ENCODE peak calls at places on chromosomes 16 and 17, in four cellular contexts. G is A549, C is PC-3, D is cardiac fibroblast. T is an unnamed sample.

GRCh38 chr16:52624891-52625290 is 77.9 kb upstream of the TOX3 start:
- DNase-seq in G (no peak), C (no peak), D (no peak), T (no peak)

GRCh38 chr17:72102366-72102765 is 18.5 kb upstream of the SOX9 start:
- DNase-seq in G (no peak), C (no peak), D (no peak), T (no peak)

GRCh38 chr17:57823469-57824401 is 26.1 kb downstream of the MRPS23 start:
- DNase-seq in G (peak), C (no peak), D (peak), T (peak)

GRCh38 chr17:41377546-41377945 is 4.6 kb downstream of the KRT34 start:
- DNase-seq in G (no peak), C (peak), D (no peak), T (peak)

GRCh38 chr16:9254863-9255262 is 163.4 kb downstream of the HAPSTR1 start:
- DNase-seq in G (no peak), C (no peak), D (no peak), T (no peak)

GRCh38 chr17:7027335-7027734 is 4.5 kb downstream of the BCL6B start:
- DNase-seq in G (no peak), C (no peak), D (no peak), T (no peak)

GRCh38 chr17:6279659-6280058 is 155.3 kb downstream of the AIPL1 start:
- DNase-seq in G (peak), C (peak), D (no peak), T (no peak)

GRCh38 chr17:44900894-44901293 is 1.6 kb upstream of the EFTUD2 start:
- DNase-seq in G (peak), C (peak), D (peak), T (peak)

GRCh38 chr16:1787056-1787321 is 4.2 kb downstream of the NUBP2 start:
- DNase-seq in G (no peak), C (no peak), D (no peak), T (no peak)

GRCh38 chr16:1573301-1573700 is 38.6 kb downstream of the IFT140 start:
- DNase-seq in G (no peak), C (no peak), D (no peak), T (no peak)

GRCh38 chr17:75927286-75927922 is 13.4 kb downstream of the FBF1 start:
- DNase-seq in G (peak), C (no peak), D (no peak), T (peak)

GRCh38 chr16:74896389-74897370 is 88.2 kb downstream of the WDR59 start:
- DNase-seq in G (peak), C (peak), D (peak), T (peak)

GRCh38 chr17:79624658-79625478 is 14.0 kb upstream of the RBFOX3 start:
- DNase-seq in G (no peak), C (no peak), D (no peak), T (no peak)

DNA sequence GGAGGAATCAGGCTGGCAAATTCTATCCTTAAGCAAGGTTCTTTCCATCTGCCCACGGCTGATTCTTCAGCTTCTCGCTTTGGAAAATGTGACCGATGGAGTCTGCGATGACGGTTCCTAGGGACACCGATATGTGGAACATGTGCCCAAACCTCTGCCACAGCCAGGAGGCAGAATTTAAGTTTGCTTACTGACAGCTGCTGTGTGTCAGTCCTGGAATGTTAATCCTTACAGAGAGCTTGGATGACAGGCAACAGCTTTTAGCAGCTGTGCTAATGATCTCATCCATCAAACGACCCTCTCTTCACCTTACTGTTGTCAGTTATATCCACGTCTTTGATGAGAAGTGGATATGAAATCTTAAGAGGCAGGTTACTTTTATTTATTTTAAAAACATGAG is 11.4 kb upstream of the MYH13 start:
- DNase-seq in G (no peak), C (no peak), D (peak), T (peak)
- TF ChIP-seq CTCF in G (no peak), C (no peak), D (no peak), T (peak)

GRCh38 chr17:39607851-39608130 is at the start of gene NEUROD2:
- DNase-seq in G (no peak), C (no peak), D (no peak), T (no peak)
- H3K4me3 ChIP-seq in G (peak), C (peak), D (no peak), T (no peak)

GRCh38 chr17:60901222-60901621 is 223.6 kb downstream of the BCAS3 start:
- DNase-seq in G (no peak), C (peak), D (peak), T (no peak)
- TF ChIP-seq CTCF in G (no peak), C (peak), D (peak), T (peak)

GRCh38 chr17:63041251-63041650 is 75.2 kb downstream of the TANC2 start:
- DNase-seq in G (no peak), C (no peak), D (peak), T (no peak)
- H3K4me3 ChIP-seq in G (no peak), C (no peak), D (no peak), T (no peak)

GRCh38 chr17:688100-688989 is 26.3 kb downstream of the VPS53 start:
- DNase-seq in G (peak), C (no peak), D (peak), T (peak)
- TF ChIP-seq CTCF in G (peak), C (no peak), D (peak), T (peak)

GRCh38 chr16:73066321-73066926 is 18.5 kb upstream of the ZFHX3 start:
- DNase-seq in G (no peak), C (no peak), D (no peak), T (no peak)
- H3K4me3 ChIP-seq in G (no peak), C (no peak), D (no peak), T (no peak)

DNA sequence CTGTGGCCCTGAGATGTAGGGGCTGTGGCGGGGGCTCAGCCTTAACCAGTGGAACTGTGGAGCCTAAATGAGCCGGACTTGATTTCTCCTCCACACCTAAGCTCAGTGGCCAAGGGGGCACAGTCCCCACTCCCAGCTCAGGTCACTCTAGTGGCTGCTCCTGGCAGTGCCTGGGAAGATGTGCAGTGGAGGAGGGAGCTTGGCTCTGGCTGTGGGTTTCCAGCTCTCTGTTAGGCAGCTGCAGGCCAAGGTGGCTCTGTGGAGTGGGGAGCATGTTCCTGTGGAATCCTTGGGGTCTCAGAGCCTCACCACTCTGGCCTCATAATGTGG is 76.3 kb downstream of the AMFR start:
- DNase-seq in G (no peak), C (no peak), D (no peak), T (no peak)
- TF ChIP-seq CTCF in G (no peak), C (no peak), D (no peak), T (no peak)

GRCh38 chr16:23069844-23070243 is 79.4 kb downstream of the USP31 start:
- DNase-seq in G (no peak), C (no peak), D (no peak), T (no peak)

GRCh38 chr16:23072084-23072599 is 77.1 kb downstream of the USP31 start:
- DNase-seq in G (peak), C (peak), D (peak), T (peak)

GRCh38 chr16:23072769-23073549 is 76.3 kb downstream of the USP31 start:
- DNase-seq in G (peak), C (peak), D (no peak), T (peak)

GRCh38 chr16:23074423-23074822 is 74.8 kb downstream of the USP31 start:
- DNase-seq in G (no peak), C (no peak), D (peak), T (no peak)

DNA sequence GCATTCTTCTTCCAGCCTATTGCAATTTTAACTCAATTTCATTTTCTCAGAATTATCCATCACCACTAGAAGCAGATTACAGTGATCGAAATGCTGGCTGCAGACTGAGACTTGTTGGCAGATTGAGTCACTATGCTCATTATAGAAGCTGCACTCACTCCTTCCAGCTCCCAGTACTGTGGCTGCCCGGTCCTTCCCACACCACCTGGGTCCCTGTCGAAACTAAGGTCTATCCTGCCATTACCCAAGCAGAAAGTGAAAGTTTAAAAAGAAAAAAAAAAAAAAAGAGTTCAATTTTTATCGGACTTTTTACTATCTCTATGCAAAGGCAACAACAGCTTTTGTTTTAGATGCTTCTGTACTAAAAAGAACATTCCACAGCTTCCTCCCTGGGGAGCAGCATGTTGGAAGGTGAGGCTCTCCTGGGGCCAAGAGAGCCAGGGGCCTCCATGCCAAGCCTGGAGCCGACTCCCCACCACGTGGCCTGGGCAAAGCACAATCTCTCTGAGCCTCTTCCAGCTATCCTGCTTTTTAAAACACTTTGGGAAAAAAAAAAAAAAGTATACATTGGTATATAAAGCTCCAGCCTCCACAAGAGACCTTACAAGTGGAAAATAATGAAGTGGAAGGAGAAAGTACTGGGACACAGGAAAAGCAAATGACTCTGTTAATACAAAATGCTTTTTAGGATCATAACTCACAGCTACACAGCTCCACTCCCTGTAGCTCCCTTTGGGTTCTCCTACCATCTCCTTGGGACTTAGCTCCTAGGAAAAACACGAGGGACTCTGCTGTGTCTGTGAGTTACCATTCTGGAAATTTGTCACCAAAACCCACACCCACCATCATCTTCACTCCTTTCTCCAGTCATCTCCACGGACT is 77.8 kb downstream of the USP31 start:
- DNase-seq in G (no peak), C (no peak), D (peak), T (peak)
- H3K4me3 ChIP-seq in G (no peak), C (no peak), D (no peak), T (no peak)

GRCh38 chr17:68293490-68294195 is 2.3 kb downstream of the ARSG start:
- DNase-seq in G (no peak), C (no peak), D (no peak), T (no peak)

GRCh38 chr17:68290268-68290954 is 516 bp downstream of the SLC16A6 start:
- DNase-seq in G (no peak), C (peak), D (no peak), T (no peak)

GRCh38 chr17:68290955-68291835 is at the start of the genes ARSG and SLC16A6:
- DNase-seq in G (peak), C (peak), D (peak), T (no peak)

GRCh38 chr17:68292689-68293040 is 1.4 kb downstream of the ARSG start:
- DNase-seq in G (no peak), C (no peak), D (no peak), T (no peak)

DNA sequence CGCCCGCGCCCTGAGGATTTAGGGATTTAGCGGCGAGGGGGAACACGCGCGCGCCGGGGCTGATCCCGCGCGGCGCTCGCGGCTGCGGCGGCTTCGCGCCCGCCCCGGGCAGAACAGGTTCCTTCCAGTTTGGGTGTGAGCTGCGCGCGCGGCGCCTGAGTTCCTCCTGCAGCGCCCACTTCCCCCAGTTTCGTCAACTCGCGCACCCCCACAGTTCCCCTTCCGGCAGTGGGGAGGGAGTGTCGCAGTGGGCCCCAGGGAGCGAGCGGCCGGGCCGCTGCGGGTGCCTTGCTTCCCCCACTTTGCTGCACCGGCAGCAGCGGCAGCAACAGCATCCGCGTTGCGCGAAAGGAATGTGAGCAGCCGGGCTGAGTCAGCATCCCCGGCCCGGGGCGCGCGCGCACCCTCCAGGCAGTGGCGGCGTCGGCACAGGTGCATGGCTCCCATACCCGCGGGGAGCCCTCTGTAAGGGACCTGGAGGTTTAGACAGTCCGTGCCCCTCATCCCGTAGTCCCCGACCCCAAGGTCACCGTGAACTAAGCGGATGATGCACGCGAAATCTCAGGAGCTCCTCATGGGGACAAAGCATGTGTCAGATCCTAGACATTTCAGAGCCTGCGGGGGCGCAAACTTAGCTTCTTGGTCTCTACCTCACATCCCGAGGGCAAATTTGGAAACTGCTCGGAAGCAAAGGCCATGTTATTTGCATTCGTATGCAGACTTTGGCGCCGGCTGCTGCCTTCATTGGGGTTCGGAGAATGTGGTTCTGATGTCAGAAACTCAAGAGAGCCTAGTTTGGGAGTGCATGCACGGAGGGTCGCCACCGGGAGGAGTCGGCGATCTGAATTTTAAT is 767 bp downstream of the ARSG start:
- DNase-seq in G (peak), C (peak), D (peak), T (peak)
- TF ChIP-seq CTCF in G (peak), C (peak), D (no peak), T (no peak)

GRCh38 chr16:84820771-84821170 is 986 bp downstream of the CRISPLD2 start:
- DNase-seq in G (no peak), C (no peak), D (no peak), T (no peak)

GRCh38 chr16:84822990-84823389 is 3.2 kb downstream of the CRISPLD2 start:
- DNase-seq in G (no peak), C (no peak), D (no peak), T (no peak)

GRCh38 chr16:84821179-84821578 is 1.4 kb downstream of the CRISPLD2 start:
- DNase-seq in G (no peak), C (no peak), D (no peak), T (no peak)

GRCh38 chr16:84823484-84823883 is 3.7 kb downstream of the CRISPLD2 start:
- DNase-seq in G (no peak), C (no peak), D (peak), T (peak)

GRCh38 chr16:84821728-84822676 is 2.2 kb downstream of the CRISPLD2 start:
- DNase-seq in G (no peak), C (peak), D (peak), T (peak)
- H3K4me3 ChIP-seq in G (no peak), C (no peak), D (peak), T (peak)